ENCODE peak calls at places on chromosomes 12 and 14, in eight cellular contexts. One of them, this sample, is unnamed. For H3K9me3, the result is how much of the 10 kb centered on the place peaks cover.

GRCh38 chr12:23559268-23559753 is 390.2 kb downstream of the SOX5 start:
- DNase-seq in endothelial cell of umbilical vein: no peak
- DNase-seq in aorta: no peak
- DNase-seq in AG04450: no peak
- DNase-seq in RWPE2: no peak
- DNase-seq in hepatocyte: no peak
- DNase-seq in astrocyte: no peak
- DNase-seq in ovary: no peak
- DNase-seq in this sample: no peak

GRCh38 chr12:57145460-57146059 is 1.9 kb downstream of the LRP1-AS start:
- DNase-seq in hepatocyte: no peak
- DNase-seq in ovary: no peak
- DNase-seq in endothelial cell of umbilical vein: no peak
- DNase-seq in aorta: no peak
- DNase-seq in RWPE2: no peak
- DNase-seq in AG04450: no peak
- DNase-seq in astrocyte: no peak
- DNase-seq in this sample: no peak

GRCh38 chr12:23493690-23494101 is 455.8 kb downstream of the SOX5 start:
- DNase-seq in aorta: no peak
- DNase-seq in hepatocyte: no peak
- DNase-seq in astrocyte: no peak
- DNase-seq in RWPE2: no peak
- DNase-seq in AG04450: no peak
- DNase-seq in endothelial cell of umbilical vein: no peak
- DNase-seq in ovary: no peak
- DNase-seq in this sample: no peak

GRCh38 chr14:103427485-103428443 is 42.5 kb downstream of the MARK3 start:
- DNase-seq in aorta: no peak
- DNase-seq in AG04450: no peak
- DNase-seq in endothelial cell of umbilical vein: peak
- DNase-seq in hepatocyte: no peak
- DNase-seq in ovary: peak
- DNase-seq in RWPE2: no peak
- DNase-seq in astrocyte: peak
- DNase-seq in this sample: no peak

GRCh38 chr12:96985515-96986362 is 78.7 kb downstream of the NEDD1 start:
- DNase-seq in hepatocyte: peak
- DNase-seq in aorta: peak
- DNase-seq in RWPE2: no peak
- DNase-seq in endothelial cell of umbilical vein: peak
- DNase-seq in astrocyte: no peak
- DNase-seq in ovary: no peak
- DNase-seq in AG04450: no peak
- DNase-seq in this sample: peak

GRCh38 chr14:28406181-28406580 is 360.4 kb upstream of the FOXG1 start:
- DNase-seq in endothelial cell of umbilical vein: peak
- DNase-seq in hepatocyte: no peak
- DNase-seq in aorta: no peak
- DNase-seq in RWPE2: no peak
- DNase-seq in AG04450: no peak
- DNase-seq in ovary: no peak
- DNase-seq in astrocyte: peak
- DNase-seq in this sample: no peak

GRCh38 chr12:109763201-109763841 is 49.7 kb downstream of the FAM222A start:
- DNase-seq in AG04450: no peak
- DNase-seq in aorta: peak
- DNase-seq in endothelial cell of umbilical vein: peak
- DNase-seq in hepatocyte: no peak
- DNase-seq in astrocyte: peak
- DNase-seq in RWPE2: no peak
- DNase-seq in ovary: peak
- DNase-seq in this sample: no peak

GRCh38 chr14:61866932-61867920 is 105.0 kb downstream of the SNAPC1 start:
- DNase-seq in astrocyte: no peak
- DNase-seq in hepatocyte: no peak
- DNase-seq in aorta: no peak
- DNase-seq in ovary: no peak
- DNase-seq in RWPE2: no peak
- DNase-seq in endothelial cell of umbilical vein: no peak
- DNase-seq in AG04450: no peak
- DNase-seq in this sample: no peak

GRCh38 chr12:117105902-117106301 is 6.7 kb upstream of the TESC start:
- DNase-seq in endothelial cell of umbilical vein: no peak
- DNase-seq in aorta: no peak
- DNase-seq in astrocyte: no peak
- DNase-seq in ovary: no peak
- DNase-seq in hepatocyte: no peak
- DNase-seq in AG04450: no peak
- DNase-seq in RWPE2: no peak
- DNase-seq in this sample: peak

GRCh38 chr14:68386950-68387779 is 405.7 kb downstream of the ZFP36L1 start:
- DNase-seq in AG04450: no peak
- DNase-seq in aorta: no peak
- DNase-seq in ovary: no peak
- DNase-seq in RWPE2: no peak
- DNase-seq in endothelial cell of umbilical vein: no peak
- DNase-seq in astrocyte: peak
- DNase-seq in hepatocyte: no peak
- DNase-seq in this sample: no peak

GRCh38 chr12:38543151-38543550 is 226.6 kb downstream of the ALG10B start:
- DNase-seq in ovary: no peak
- DNase-seq in endothelial cell of umbilical vein: no peak
- DNase-seq in hepatocyte: peak
- DNase-seq in aorta: no peak
- DNase-seq in astrocyte: no peak
- DNase-seq in AG04450: no peak
- DNase-seq in RWPE2: no peak
- DNase-seq in this sample: no peak

GRCh38 chr14:68598621-68599447 is 194.0 kb downstream of the ZFP36L1 start:
- DNase-seq in RWPE2: peak
- DNase-seq in ovary: peak
- DNase-seq in aorta: peak
- DNase-seq in endothelial cell of umbilical vein: peak
- DNase-seq in hepatocyte: peak
- DNase-seq in AG04450: peak
- DNase-seq in astrocyte: peak
- DNase-seq in this sample: no peak

GRCh38 chr14:58243790-58244555 is 670 bp upstream of the PSMA3 start:
- DNase-seq in ovary: no peak
- DNase-seq in endothelial cell of umbilical vein: peak
- DNase-seq in astrocyte: peak
- DNase-seq in RWPE2: no peak
- DNase-seq in hepatocyte: peak
- DNase-seq in AG04450: no peak
- DNase-seq in aorta: no peak
- DNase-seq in this sample: no peak

GRCh38 chr14:60183724-60184596 is 18.8 kb upstream of the DHRS7 start:
- DNase-seq in ovary: no peak
- DNase-seq in astrocyte: peak
- DNase-seq in endothelial cell of umbilical vein: peak
- DNase-seq in RWPE2: no peak
- DNase-seq in hepatocyte: peak
- DNase-seq in aorta: no peak
- DNase-seq in AG04450: peak
- DNase-seq in this sample: no peak

GRCh38 chr12:124802361-124802760 is 61.3 kb downstream of the SCARB1 start:
- DNase-seq in RWPE2: peak
- DNase-seq in endothelial cell of umbilical vein: no peak
- DNase-seq in hepatocyte: no peak
- DNase-seq in astrocyte: no peak
- DNase-seq in ovary: no peak
- DNase-seq in AG04450: no peak
- DNase-seq in aorta: no peak
- DNase-seq in this sample: no peak

GRCh38 chr12:124796303-124796957 is 67.2 kb downstream of the SCARB1 start:
- DNase-seq in aorta: no peak
- DNase-seq in RWPE2: no peak
- DNase-seq in ovary: no peak
- DNase-seq in hepatocyte: no peak
- DNase-seq in AG04450: no peak
- DNase-seq in endothelial cell of umbilical vein: no peak
- DNase-seq in astrocyte: no peak
- DNase-seq in this sample: no peak

GRCh38 chr12:124804011-124804621 is 59.5 kb downstream of the SCARB1 start:
- DNase-seq in ovary: no peak
- DNase-seq in RWPE2: no peak
- DNase-seq in astrocyte: peak
- DNase-seq in hepatocyte: peak
- DNase-seq in AG04450: no peak
- DNase-seq in aorta: no peak
- DNase-seq in endothelial cell of umbilical vein: peak
- DNase-seq in this sample: no peak

GRCh38 chr12:124797321-124797720 is 66.3 kb downstream of the SCARB1 start:
- DNase-seq in AG04450: no peak
- DNase-seq in RWPE2: no peak
- DNase-seq in aorta: no peak
- DNase-seq in ovary: no peak
- DNase-seq in endothelial cell of umbilical vein: no peak
- DNase-seq in astrocyte: no peak
- DNase-seq in hepatocyte: no peak
- DNase-seq in this sample: no peak

DNA sequence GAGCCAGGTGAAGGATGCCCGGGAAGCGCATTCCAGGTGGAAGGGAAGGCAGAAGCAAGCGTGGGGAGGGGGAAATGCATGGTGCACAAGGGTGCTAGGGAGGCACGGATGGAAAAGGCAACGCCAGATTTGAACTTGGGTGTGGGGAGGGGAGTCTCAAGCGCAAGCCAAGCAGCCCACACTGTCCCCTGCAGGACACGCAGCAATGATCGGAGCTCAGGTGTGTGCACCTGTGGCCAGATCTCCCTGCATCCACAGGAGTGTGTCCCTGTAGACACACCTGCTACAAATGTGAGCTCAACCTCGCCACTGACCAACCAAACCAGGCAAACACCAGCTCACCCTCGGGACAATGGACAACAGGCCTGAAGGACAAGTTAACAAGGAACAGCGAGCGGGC is 63.2 kb downstream of the SCARB1 start:
- DNase-seq in aorta: no peak
- DNase-seq in astrocyte: no peak
- DNase-seq in AG04450: no peak
- DNase-seq in RWPE2: no peak
- DNase-seq in hepatocyte: no peak
- DNase-seq in endothelial cell of umbilical vein: no peak
- DNase-seq in ovary: no peak
- DNase-seq in this sample: no peak
- H3K9me3 ChIP-seq in aorta: under half
- H3K9me3 ChIP-seq in astrocyte: under half
- H3K9me3 ChIP-seq in AG04450: under half
- H3K9me3 ChIP-seq in RWPE2: under half
- H3K9me3 ChIP-seq in hepatocyte: under half
- H3K9me3 ChIP-seq in endothelial cell of umbilical vein: under half
- H3K9me3 ChIP-seq in ovary: under half
- H3K9me3 ChIP-seq in this sample: under half

GRCh38 chr12:34207858-34208257 is 185.6 kb downstream of the ALG10 start:
- DNase-seq in hepatocyte: no peak
- DNase-seq in ovary: no peak
- DNase-seq in RWPE2: no peak
- DNase-seq in aorta: no peak
- DNase-seq in astrocyte: no peak
- DNase-seq in AG04450: no peak
- DNase-seq in endothelial cell of umbilical vein: no peak
- DNase-seq in this sample: no peak

GRCh38 chr12:34203866-34204620 is 181.7 kb downstream of the ALG10 start:
- DNase-seq in RWPE2: no peak
- DNase-seq in aorta: no peak
- DNase-seq in hepatocyte: no peak
- DNase-seq in AG04450: no peak
- DNase-seq in astrocyte: no peak
- DNase-seq in endothelial cell of umbilical vein: no peak
- DNase-seq in ovary: no peak
- DNase-seq in this sample: no peak

GRCh38 chr12:34204830-34205285 is 182.6 kb downstream of the ALG10 start:
- DNase-seq in aorta: no peak
- DNase-seq in astrocyte: no peak
- DNase-seq in ovary: no peak
- DNase-seq in hepatocyte: no peak
- DNase-seq in RWPE2: no peak
- DNase-seq in AG04450: no peak
- DNase-seq in endothelial cell of umbilical vein: no peak
- DNase-seq in this sample: no peak

GRCh38 chr12:34206061-34206785 is 183.9 kb downstream of the ALG10 start:
- DNase-seq in ovary: no peak
- DNase-seq in hepatocyte: no peak
- DNase-seq in astrocyte: no peak
- DNase-seq in endothelial cell of umbilical vein: no peak
- DNase-seq in RWPE2: no peak
- DNase-seq in AG04450: no peak
- DNase-seq in aorta: no peak
- DNase-seq in this sample: no peak

DNA sequence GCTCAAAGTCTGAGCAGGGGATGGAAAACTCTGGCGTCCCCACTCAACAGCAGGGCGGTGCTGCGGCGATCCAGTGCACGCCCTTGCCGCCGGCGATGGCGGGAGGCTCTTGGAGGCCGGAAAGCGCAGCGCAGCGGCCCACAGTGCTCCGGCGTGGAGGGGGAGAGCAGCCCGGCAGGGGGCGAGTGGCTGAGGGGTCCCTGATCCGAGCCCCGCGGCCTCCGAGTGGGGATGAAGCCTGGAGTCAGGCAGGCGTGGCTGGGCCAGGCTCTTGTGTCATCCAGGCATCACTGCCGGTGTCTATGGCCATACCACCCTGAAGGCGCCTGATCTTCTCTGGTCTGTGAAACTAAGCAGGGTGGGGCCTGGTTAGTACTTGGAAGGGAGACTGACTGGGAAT is 183.1 kb downstream of the ALG10 start:
- DNase-seq in AG04450: no peak
- DNase-seq in astrocyte: no peak
- DNase-seq in ovary: no peak
- DNase-seq in endothelial cell of umbilical vein: no peak
- DNase-seq in hepatocyte: no peak
- DNase-seq in RWPE2: no peak
- DNase-seq in aorta: no peak
- DNase-seq in this sample: no peak
- H3K9me3 ChIP-seq in AG04450: half or more
- H3K9me3 ChIP-seq in astrocyte: under half
- H3K9me3 ChIP-seq in ovary: under half
- H3K9me3 ChIP-seq in endothelial cell of umbilical vein: under half
- H3K9me3 ChIP-seq in hepatocyte: under half
- H3K9me3 ChIP-seq in RWPE2: under half
- H3K9me3 ChIP-seq in aorta: under half
- H3K9me3 ChIP-seq in this sample: under half

GRCh38 chr12:111904438-111904837 is 62.4 kb downstream of the MAPKAPK5 start:
- DNase-seq in aorta: no peak
- DNase-seq in AG04450: no peak
- DNase-seq in ovary: no peak
- DNase-seq in RWPE2: no peak
- DNase-seq in hepatocyte: no peak
- DNase-seq in endothelial cell of umbilical vein: no peak
- DNase-seq in astrocyte: no peak
- DNase-seq in this sample: no peak
- H3K9me3 ChIP-seq in aorta: under half
- H3K9me3 ChIP-seq in AG04450: under half
- H3K9me3 ChIP-seq in ovary: under half
- H3K9me3 ChIP-seq in RWPE2: under half
- H3K9me3 ChIP-seq in hepatocyte: under half
- H3K9me3 ChIP-seq in endothelial cell of umbilical vein: under half
- H3K9me3 ChIP-seq in astrocyte: under half
- H3K9me3 ChIP-seq in this sample: under half

GRCh38 chr12:34333337-34333736 is 311.0 kb downstream of the ALG10 start:
- DNase-seq in aorta: no peak
- DNase-seq in AG04450: no peak
- DNase-seq in astrocyte: no peak
- DNase-seq in RWPE2: no peak
- DNase-seq in hepatocyte: no peak
- DNase-seq in ovary: no peak
- DNase-seq in endothelial cell of umbilical vein: no peak
- DNase-seq in this sample: no peak

GRCh38 chr12:34327671-34328070 is 305.4 kb downstream of the ALG10 start:
- DNase-seq in ovary: no peak
- DNase-seq in aorta: no peak
- DNase-seq in astrocyte: no peak
- DNase-seq in RWPE2: no peak
- DNase-seq in endothelial cell of umbilical vein: no peak
- DNase-seq in hepatocyte: no peak
- DNase-seq in AG04450: no peak
- DNase-seq in this sample: no peak
- H3K9me3 ChIP-seq in ovary: under half
- H3K9me3 ChIP-seq in aorta: under half
- H3K9me3 ChIP-seq in astrocyte: under half
- H3K9me3 ChIP-seq in RWPE2: under half
- H3K9me3 ChIP-seq in endothelial cell of umbilical vein: under half
- H3K9me3 ChIP-seq in hepatocyte: under half
- H3K9me3 ChIP-seq in AG04450: half or more
- H3K9me3 ChIP-seq in this sample: under half